ENCODE peak calls at places on chromosome 2, in ten cellular contexts. J is lower leg skin; T is small intestine; L is AG10803; V is left lung; Q is HepG2; R is activated T-helper 1 cell treated with anti-CD3 and anti-CD28 coated beads, Interleukin-2, amount 50 U/mL, for 16 hours; Y is activated CD4-positive, alpha-beta T cell treated with anti-CD3 and anti-CD28 coated beads, Interleukin-2, amount 50 U/mL, for 48 hours; D is LHCN-M2; O is GDM1. I is an unnamed sample.

GRCh38 chr2:227325824-227326195 is 759 bp downstream of the MFF start:
- DNase-seq in J (no peak), T (peak), L (peak), V (peak), Q (peak), R (no peak), Y (peak), D (peak), O (peak), I (peak)

GRCh38 chr2:183505911-183506310 is 381.7 kb downstream of the NUP35 start:
- DNase-seq in J (no peak), T (no peak), L (no peak), V (no peak), Q (no peak), R (no peak), Y (no peak), D (no peak), O (no peak), I (no peak)

GRCh38 chr2:9914384-9915065 is 37.0 kb upstream of the GRHL1 start:
- DNase-seq in J (no peak), T (no peak), L (peak), V (no peak), Q (no peak), R (no peak), Y (peak), D (peak), O (no peak), I (peak)

GRCh38 chr2:120228503-120228902 is 5.3 kb upstream of the TMEM185B start:
- DNase-seq in J (no peak), T (no peak), L (no peak), V (peak), Q (no peak), R (no peak), Y (no peak), D (no peak), O (no peak), I (no peak)

GRCh38 chr2:120859814-120860578 is 124.3 kb downstream of the GLI2 start:
- DNase-seq in J (no peak), T (no peak), L (no peak), V (no peak), Q (no peak), R (no peak), Y (no peak), D (no peak), O (no peak), I (no peak)

GRCh38 chr2:67727623-67728022 is 330.5 kb downstream of the ETAA1 start:
- DNase-seq in J (no peak), T (no peak), L (no peak), V (no peak), Q (no peak), R (no peak), Y (no peak), D (no peak), O (no peak), I (no peak)

GRCh38 chr2:33316314-33316713 is 160.1 kb upstream of the RASGRP3 start:
- DNase-seq in J (no peak), T (no peak), L (peak), V (no peak), Q (no peak), R (no peak), Y (no peak), D (no peak), O (no peak), I (peak)

GRCh38 chr2:112020561-112020960 is 34.5 kb upstream of the TMEM87B start:
- DNase-seq in J (no peak), T (no peak), L (no peak), V (no peak), Q (no peak), R (no peak), Y (no peak), D (no peak), O (no peak), I (no peak)

GRCh38 chr2:191171708-191172355 is 21.0 kb upstream of the STAT4 start:
- DNase-seq in J (no peak), T (no peak), L (peak), V (no peak), Q (no peak), R (no peak), Y (no peak), D (peak), O (no peak), I (peak)

GRCh38 chr2:231939022-231939421 is 12.8 kb upstream of the NPPC start:
- DNase-seq in J (no peak), T (no peak), L (no peak), V (no peak), Q (no peak), R (no peak), Y (no peak), D (no peak), O (no peak), I (no peak)

GRCh38 chr2:156589381-156590079 is 153.4 kb downstream of the GPD2 start:
- DNase-seq in J (no peak), T (peak), L (peak), V (no peak), Q (peak), R (no peak), Y (peak), D (peak), O (peak), I (peak)

GRCh38 chr2:242030226-242030575 is 160.7 kb downstream of the RTP5 start:
- DNase-seq in J (no peak), T (no peak), L (no peak), V (no peak), Q (no peak), R (no peak), Y (no peak), D (no peak), O (no peak), I (no peak)

GRCh38 chr2:71269511-71270090 is 42.7 kb upstream of the PAIP2B start:
- DNase-seq in J (no peak), T (no peak), L (no peak), V (no peak), Q (no peak), R (no peak), Y (no peak), D (peak), O (no peak), I (no peak)

GRCh38 chr2:215476424-215476823 is 40.6 kb upstream of the FN1 start:
- DNase-seq in J (no peak), T (no peak), L (peak), V (no peak), Q (no peak), R (no peak), Y (no peak), D (no peak), O (no peak), I (peak)

I was measured in adipocyte.